ENCODE peak calls at places on chromosomes 7 and 10, in seven cellular contexts. Y is iPS DF 6.9, A is GM06990, C is uterus, U is NT2/D1, O is mucosa of descending colon, G is ovary. R is an unnamed sample.
A peak's percentile ranks its signal among the peaks of the same experiment; 100 is the strongest.

GRCh38 chr10:36451391-36451790 is 674.0 kb upstream of the ANKRD30A start:
- DNase-seq in Y (no peak), A (no peak), C (no peak), U (no peak), O (no peak), G (no peak), R (no peak)

GRCh38 chr10:116669080-116669479 is 48.3 kb downstream of the PNLIPRP2 start:
- DNase-seq in Y (no peak), A (no peak), C (no peak), U (no peak), O (no peak), G (no peak), R (no peak)

GRCh38 chr10:66671562-66671961 is 254.3 kb upstream of the LRRTM3 start:
- DNase-seq in Y (no peak), A (no peak), C (no peak), U (no peak), O (no peak), G (no peak), R (no peak)

GRCh38 chr10:75208177-75208576 is 2.4 kb upstream of the VDAC2 start:
- DNase-seq in Y (no peak), A (no peak), C (no peak), U (no peak), O (no peak), G (no peak), R (no peak)

GRCh38 chr7:100867040-100867795 is at the start of gene TRIP6:
- DNase-seq in Y (peak; percentile 72), A (peak; percentile 63), C (peak; percentile 97), U (peak; percentile 81), O (peak; percentile 86), G (peak; percentile 99), R (peak; percentile 76)

GRCh38 chr7:95718556-95719410 is 53.6 kb upstream of the DYNC1I1 start:
- DNase-seq in Y (no peak), A (no peak), C (no peak), U (no peak), O (no peak), G (no peak), R (peak; percentile 50)

GRCh38 chr7:128145191-128145590 is 95.9 kb upstream of the LEP start:
- DNase-seq in Y (no peak), A (no peak), C (no peak), U (no peak), O (no peak), G (no peak), R (no peak)

GRCh38 chr10:71845410-71846406 is 5.3 kb downstream of the PSAP start:
- DNase-seq in Y (no peak), A (no peak), C (no peak), U (no peak), O (no peak), G (no peak), R (no peak)

GRCh38 chr7:107404740-107405537 is 64.9 kb upstream of the GPR22 start:
- DNase-seq in Y (no peak), A (no peak), C (no peak), U (no peak), O (no peak), G (no peak), R (peak; percentile 7)

GRCh38 chr7:99000904-99001442 is 122.6 kb downstream of the TRRAP start:
- DNase-seq in Y (no peak), A (no peak), C (no peak), U (no peak), O (no peak), G (no peak), R (no peak)

GRCh38 chr7:11786186-11786585 is 45.8 kb downstream of the THSD7A start:
- DNase-seq in Y (no peak), A (no peak), C (no peak), U (peak; percentile 11), O (no peak), G (no peak), R (peak; percentile 44)

GRCh38 chr10:62025901-62026879 is 124.7 kb downstream of the ARID5B start:
- DNase-seq in Y (no peak), A (no peak), C (no peak), U (no peak), O (no peak), G (no peak), R (no peak)

GRCh38 chr7:22802426-22802825 is 20.2 kb downstream of the TOMM7 start:
- DNase-seq in Y (no peak), A (no peak), C (no peak), U (peak; percentile 89), O (no peak), G (no peak), R (no peak)

GRCh38 chr10:12729885-12730284 is 271.6 kb downstream of the CCDC3 start:
- DNase-seq in Y (peak; percentile 60), A (no peak), C (no peak), U (peak; percentile 16), O (no peak), G (no peak), R (no peak)

GRCh38 chr7:36165059-36165458 is 12.0 kb downstream of the EEPD1 start:
- DNase-seq in Y (no peak), A (no peak), C (no peak), U (no peak), O (no peak), G (no peak), R (no peak)

GRCh38 chr10:60426425-60426824 is 36.8 kb upstream of the ANK3 start:
- DNase-seq in Y (no peak), A (no peak), C (no peak), U (no peak), O (no peak), G (no peak), R (peak; percentile 71)

GRCh38 chr7:124171068-124171467 is 138.2 kb upstream of the TMEM229A start:
- DNase-seq in Y (no peak), A (no peak), C (no peak), U (peak; percentile 9), O (no peak), G (no peak), R (no peak)

GRCh38 chr10:75203724-75204123 is 6.9 kb upstream of the VDAC2 start:
- DNase-seq in Y (no peak), A (no peak), C (no peak), U (no peak), O (no peak), G (no peak), R (no peak)

GRCh38 chr7:121697731-121698396 is 175.1 kb upstream of the PTPRZ1 start:
- DNase-seq in Y (no peak), A (no peak), C (no peak), U (no peak), O (no peak), G (no peak), R (no peak)

GRCh38 chr10:69056536-69057260 is 31.2 kb upstream of the SRGN start:
- DNase-seq in Y (no peak), A (peak; percentile 35), C (no peak), U (no peak), O (no peak), G (no peak), R (no peak)

GRCh38 chr7:132073920-132074589 is 502.2 kb downstream of the PLXNA4 start:
- DNase-seq in Y (no peak), A (no peak), C (no peak), U (no peak), O (no peak), G (no peak), R (no peak)

GRCh38 chr10:119149723-119150122 is 15.8 kb downstream of the SFXN4 start:
- DNase-seq in Y (no peak), A (no peak), C (no peak), U (no peak), O (no peak), G (no peak), R (no peak)

GRCh38 chr10:119153041-119153440 is 12.5 kb downstream of the SFXN4 start:
- DNase-seq in Y (no peak), A (no peak), C (no peak), U (no peak), O (no peak), G (no peak), R (no peak)

GRCh38 chr10:119159332-119159731 is 6.2 kb downstream of the SFXN4 start:
- DNase-seq in Y (no peak), A (no peak), C (no peak), U (no peak), O (no peak), G (no peak), R (no peak)

GRCh38 chr10:119149157-119149556 is 16.4 kb downstream of the SFXN4 start:
- DNase-seq in Y (no peak), A (no peak), C (no peak), U (no peak), O (no peak), G (no peak), R (no peak)

GRCh38 chr10:119153661-119154060 is 11.9 kb downstream of the SFXN4 start:
- DNase-seq in Y (no peak), A (no peak), C (no peak), U (no peak), O (no peak), G (no peak), R (no peak)
- H3K36me3 ChIP-seq in Y (peaks cover 3% of the 10 kb centered on the region), A (peaks cover 17% of the 10 kb centered on the region), C (no peaks in the 10 kb centered on the region), U (peaks cover 53% of the 10 kb centered on the region), O (no peaks in the 10 kb centered on the region), G (no peaks in the 10 kb centered on the region), R (peaks cover 2% of the 10 kb centered on the region)

GRCh38 chr7:32921896-32922295 is 30.3 kb upstream of the KBTBD2 start:
- DNase-seq in Y (no peak), A (no peak), C (no peak), U (no peak), O (no peak), G (no peak), R (peak; percentile 68)

GRCh38 chr7:32910195-32910594 is 18.6 kb upstream of the KBTBD2 start:
- DNase-seq in Y (no peak), A (no peak), C (no peak), U (no peak), O (no peak), G (no peak), R (no peak)

GRCh38 chr7:32914186-32914585 is 22.6 kb upstream of the KBTBD2 start:
- DNase-seq in Y (no peak), A (no peak), C (no peak), U (no peak), O (no peak), G (no peak), R (no peak)

GRCh38 chr7:32915041-32915536 is 23.5 kb upstream of the KBTBD2 start:
- DNase-seq in Y (no peak), A (no peak), C (no peak), U (no peak), O (no peak), G (no peak), R (no peak)

DNA sequence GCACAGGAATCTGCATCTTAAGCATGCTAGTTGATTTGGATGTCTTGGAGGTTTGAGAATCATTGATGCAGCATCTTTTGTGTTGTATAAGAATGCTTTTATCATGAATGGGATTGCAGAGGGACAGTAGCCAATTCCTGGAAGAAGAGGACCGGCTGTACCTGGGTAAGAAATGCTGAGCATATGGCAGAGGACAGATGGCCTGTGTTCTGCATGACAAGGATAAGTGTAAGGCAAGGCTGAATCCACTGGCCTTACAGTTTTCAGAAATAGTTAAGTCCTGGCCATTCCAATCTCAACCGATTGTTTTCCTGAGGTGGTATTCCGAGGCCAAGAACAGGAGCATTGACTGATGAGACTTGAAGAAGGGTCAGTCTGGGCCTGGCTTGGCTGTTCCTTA is 24.4 kb upstream of the KBTBD2 start:
- DNase-seq in Y (no peak), A (no peak), C (no peak), U (no peak), O (no peak), G (no peak), R (no peak)
- H3K36me3 ChIP-seq in Y (no peaks in the 10 kb centered on the region), A (no peaks in the 10 kb centered on the region), C (no peaks in the 10 kb centered on the region), U (peaks cover 19% of the 10 kb centered on the region), O (no peaks in the 10 kb centered on the region), G (no peaks in the 10 kb centered on the region), R (peaks cover 2% of the 10 kb centered on the region)

GRCh38 chr10:98235876-98236275 is 32.1 kb downstream of the LOXL4 start:
- DNase-seq in Y (no peak), A (no peak), C (no peak), U (no peak), O (no peak), G (no peak), R (no peak)
- H3K36me3 ChIP-seq in Y (no peaks in the 10 kb centered on the region), A (no peaks in the 10 kb centered on the region), C (no peaks in the 10 kb centered on the region), U (peaks cover 30% of the 10 kb centered on the region), O (no peaks in the 10 kb centered on the region), G (no peaks in the 10 kb centered on the region), R (peaks cover 2% of the 10 kb centered on the region)

GRCh38 chr7:151399305-151399601 is 10.6 kb downstream of the WDR86 start:
- DNase-seq in Y (no peak), A (no peak), C (no peak), U (no peak), O (no peak), G (no peak), R (no peak)
- H3K36me3 ChIP-seq in Y (peaks cover 6% of the 10 kb centered on the region), A (no peaks in the 10 kb centered on the region), C (no peaks in the 10 kb centered on the region), U (no peaks in the 10 kb centered on the region), O (no peaks in the 10 kb centered on the region), G (no peaks in the 10 kb centered on the region), R (no peaks in the 10 kb centered on the region)